ENCODE peak calls at places on chromosome 11, in six cellular contexts. B is A549, Z is esophagus squamous epithelium, F is heart left ventricle, I is fibroblast of lung, S is PC-9. X is an unnamed sample.

GRCh38 chr11:699116-699508 is 3.5 kb downstream of the TMEM80 start:
- DNase-seq in B (no peak), Z (no peak), F (no peak), I (peak; percentile 18), S (no peak), X (no peak)

GRCh38 chr11:73308003-73308962 is at the start of gene ARHGEF17:
- DNase-seq in B (peak; percentile 71), Z (no peak), F (peak; percentile 90), I (peak; percentile 85), S (peak; percentile 72), X (peak; percentile 76)

GRCh38 chr11:115709297-115709696 is 205.1 kb upstream of the CADM1 start:
- DNase-seq in B (no peak), Z (no peak), F (no peak), I (no peak), S (no peak), X (no peak)

GRCh38 chr11:35013514-35014191 is 97.2 kb downstream of the PDHX start:
- DNase-seq in B (no peak), Z (no peak), F (no peak), I (peak; percentile 33), S (no peak), X (peak; percentile 75)

GRCh38 chr11:110110854-110111253 is 17.7 kb downstream of the ZC3H12C start:
- DNase-seq in B (no peak), Z (no peak), F (no peak), I (no peak), S (no peak), X (no peak)

GRCh38 chr11:106925245-106925644 is 93.0 kb downstream of the GUCY1A2 start:
- DNase-seq in B (no peak), Z (no peak), F (no peak), I (peak; percentile 24), S (no peak), X (peak; percentile 62)

GRCh38 chr11:2940166-2940929 is 11.1 kb upstream of the PHLDA2 start:
- DNase-seq in B (peak; percentile 50), Z (no peak), F (peak; percentile 71), I (no peak), S (peak; percentile 67), X (peak; percentile 58)

GRCh38 chr11:68052137-68052873 is 13.5 kb downstream of the TCIRG1 start:
- DNase-seq in B (no peak), Z (no peak), F (no peak), I (no peak), S (no peak), X (no peak)

GRCh38 chr11:123129920-123130319 is 65.1 kb downstream of the CLMP start:
- DNase-seq in B (no peak), Z (no peak), F (no peak), I (peak; percentile 42), S (no peak), X (peak; percentile 82)

GRCh38 chr11:68942090-68942620 is 38.5 kb downstream of the IGHMBP2 start:
- DNase-seq in B (no peak), Z (no peak), F (peak; percentile 15), I (no peak), S (no peak), X (peak; percentile 30)

GRCh38 chr11:119415517-119415916 is 7.5 kb downstream of the THY1 start:
- DNase-seq in B (no peak), Z (no peak), F (no peak), I (no peak), S (no peak), X (no peak)

GRCh38 chr11:1338201-1339065 is 29.0 kb upstream of the TOLLIP start:
- DNase-seq in B (no peak), Z (no peak), F (no peak), I (no peak), S (no peak), X (no peak)

GRCh38 chr11:128686045-128686741 is 7.7 kb upstream of the FLI1 start:
- DNase-seq in B (no peak), Z (no peak), F (no peak), I (no peak), S (no peak), X (no peak)

GRCh38 chr11:134815404-134815803 is 403.4 kb upstream of the B3GAT1 start:
- DNase-seq in B (no peak), Z (no peak), F (no peak), I (no peak), S (peak; percentile 29), X (no peak)

GRCh38 chr11:22084564-22084963 is 108.3 kb upstream of the ANO5 start:
- DNase-seq in B (no peak), Z (no peak), F (no peak), I (no peak), S (no peak), X (no peak)

GRCh38 chr11:3167143-3168119 is 2.3 kb upstream of the OSBPL5 start:
- DNase-seq in B (no peak), Z (no peak), F (no peak), I (no peak), S (no peak), X (no peak)

GRCh38 chr11:117457835-117458234 is 130.2 kb downstream of the CEP164 start:
- DNase-seq in B (no peak), Z (no peak), F (no peak), I (no peak), S (no peak), X (no peak)

GRCh38 chr11:113549611-113550061 is 74.4 kb upstream of the DRD2 start:
- DNase-seq in B (no peak), Z (no peak), F (no peak), I (no peak), S (no peak), X (peak; percentile 13)

GRCh38 chr11:82105331-82105992 is 628.2 kb downstream of the FAM181B start:
- DNase-seq in B (no peak), Z (no peak), F (no peak), I (no peak), S (no peak), X (no peak)

GRCh38 chr11:112166561-112166960 is 611 bp upstream of the TEX12 start:
- DNase-seq in B (no peak), Z (no peak), F (no peak), I (no peak), S (peak; percentile 99), X (peak; percentile 80)

GRCh38 chr11:119377961-119378667 is 3.4 kb downstream of the USP2 start:
- DNase-seq in B (no peak), Z (no peak), F (no peak), I (no peak), S (no peak), X (no peak)

GRCh38 chr11:18722293-18722637 is 3.7 kb downstream of the IGSF22 start:
- DNase-seq in B (no peak), Z (no peak), F (no peak), I (no peak), S (no peak), X (no peak)

GRCh38 chr11:35214792-35215193 is 75.8 kb downstream of the CD44 start:
- DNase-seq in B (no peak), Z (no peak), F (no peak), I (peak; percentile 86), S (peak; percentile 89), X (peak; percentile 91)

GRCh38 chr11:72072348-72072747 is 8.0 kb downstream of the NUMA1 start:
- DNase-seq in B (no peak), Z (no peak), F (no peak), I (peak; percentile 71), S (peak; percentile 97), X (peak; percentile 86)

GRCh38 chr11:72078477-72078876 is 1.9 kb downstream of the NUMA1 start:
- DNase-seq in B (no peak), Z (no peak), F (no peak), I (no peak), S (peak; percentile 56), X (peak; percentile 26)

GRCh38 chr11:72079776-72080325 is 491 bp downstream of the NUMA1 start:
- DNase-seq in B (no peak), Z (no peak), F (no peak), I (peak; percentile 42), S (no peak), X (no peak)

GRCh38 chr11:72075109-72075508 is 5.2 kb downstream of the NUMA1 start:
- DNase-seq in B (no peak), Z (no peak), F (no peak), I (no peak), S (no peak), X (no peak)

GRCh38 chr11:72075756-72076155 is 4.6 kb downstream of the NUMA1 start:
- DNase-seq in B (no peak), Z (no peak), F (no peak), I (no peak), S (no peak), X (no peak)
- TF ChIP-seq CTCF in B (no peak), Z (no peak), F (no peak), I (no peak), S (no peak), X (no peak)

DNA sequence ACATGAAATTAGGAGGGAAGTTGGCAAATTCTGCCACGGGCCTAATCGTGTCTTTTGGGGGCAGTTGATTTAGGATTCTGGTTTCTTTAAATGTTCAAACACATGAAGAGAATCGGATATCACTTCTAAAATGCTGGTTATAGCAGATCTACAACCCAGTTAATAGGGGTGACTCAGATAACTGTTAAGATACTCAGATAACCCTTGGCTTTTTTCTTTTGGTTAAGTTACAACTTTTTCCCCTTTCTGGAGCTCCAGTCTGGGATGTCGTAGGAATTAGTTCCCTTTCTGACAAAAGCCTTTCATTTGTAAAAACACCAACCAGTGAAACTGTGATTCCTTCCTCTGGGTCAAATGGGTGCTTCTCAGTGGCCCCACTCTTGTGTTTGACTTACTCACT is 976 bp downstream of the DEPDC7 start:
- DNase-seq in B (no peak), Z (no peak), F (no peak), I (no peak), S (no peak), X (no peak)
- H3K4me3 ChIP-seq in B (peak overlapping the region; percentile 82), Z (peak overlapping the region; percentile 75), F (peak overlapping the region; percentile 47), I (peak overlapping the region; percentile 41), S (no peak overlapping the region), X (peak overlapping the region; percentile 78)

GRCh38 chr11:77101043-77101537 is 1.6 kb upstream of the OMP start:
- DNase-seq in B (peak; percentile 56), Z (no peak), F (no peak), I (no peak), S (no peak), X (peak; percentile 22)
- TF ChIP-seq CTCF in B (peak; percentile 48), Z (no peak), F (no peak), I (peak; percentile 50), S (peak; percentile 71), X (peak; percentile 50)

GRCh38 chr11:17161515-17161914 is 46.3 kb downstream of the PIK3C2A start:
- DNase-seq in B (no peak), Z (no peak), F (no peak), I (no peak), S (no peak), X (no peak)

GRCh38 chr11:17156283-17156682 is 51.5 kb downstream of the PIK3C2A start:
- DNase-seq in B (no peak), Z (no peak), F (no peak), I (no peak), S (no peak), X (no peak)

GRCh38 chr11:17153759-17154158 is 54.0 kb downstream of the PIK3C2A start:
- DNase-seq in B (no peak), Z (no peak), F (no peak), I (no peak), S (no peak), X (no peak)

GRCh38 chr11:17154409-17155159 is 53.2 kb downstream of the PIK3C2A start:
- DNase-seq in B (no peak), Z (no peak), F (no peak), I (no peak), S (no peak), X (no peak)

DNA sequence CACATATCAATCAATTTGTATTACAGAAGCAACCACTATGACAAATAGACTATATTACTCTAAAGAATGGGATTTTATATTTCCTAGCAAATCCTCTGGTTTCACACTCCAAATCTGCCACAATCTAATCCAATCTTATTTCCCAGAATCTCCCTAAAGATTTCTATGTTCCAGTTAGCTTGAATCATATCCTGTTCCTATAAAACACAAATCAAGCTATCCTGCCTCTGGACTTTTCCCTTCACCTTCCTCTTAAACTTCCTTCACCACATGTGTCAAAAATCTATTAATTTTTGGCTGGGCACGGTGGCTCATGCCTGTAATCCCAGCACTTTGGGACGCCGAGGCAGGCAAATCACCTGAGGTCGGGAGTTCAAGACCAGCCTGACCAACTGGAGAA is 50.0 kb downstream of the PIK3C2A start:
- DNase-seq in B (no peak), Z (no peak), F (no peak), I (no peak), S (no peak), X (no peak)
- H3K4me3 ChIP-seq in B (no peak overlapping the region), Z (no peak overlapping the region), F (no peak overlapping the region), I (no peak overlapping the region), S (no peak overlapping the region), X (no peak overlapping the region)

X was measured in AG10803.